ENCODE peak calls at places on chromosomes 1 and 21, in five cellular contexts. L is HT1080, D is G401, C is glutamatergic neuron, X is mammary epithelial cell. Z is an unnamed sample.

GRCh38 chr21:45290948-45291612 is 3.4 kb upstream of the POFUT2 start:
- DNase-seq in L (no peak), D (no peak), C (no peak), X (peak; percentile 12), Z (no peak)

GRCh38 chr1:151509350-151510019 is 1.7 kb upstream of the CGN start:
- DNase-seq in L (no peak), D (no peak), C (no peak), X (no peak), Z (no peak)

GRCh38 chr1:158426137-158426536 is at the start of gene OR10K2:
- DNase-seq in L (no peak), D (no peak), C (no peak), X (no peak), Z (no peak)

GRCh38 chr1:36222481-36223372 is 1.5 kb upstream of the THRAP3 start:
- DNase-seq in L (no peak), D (no peak), C (no peak), X (no peak), Z (peak; percentile 39)

GRCh38 chr1:234844479-234845031 is 234.6 kb upstream of the IRF2BP2 start:
- DNase-seq in L (no peak), D (no peak), C (no peak), X (no peak), Z (no peak)

GRCh38 chr1:183655562-183656075 is 2.5 kb upstream of the APOBEC4 start:
- DNase-seq in L (peak; percentile 77), D (peak; percentile 88), C (peak; percentile 84), X (peak; percentile 56), Z (peak; percentile 68)

GRCh38 chr1:19737413-19737812 is 62.3 kb downstream of the TMCO4 start:
- DNase-seq in L (peak; percentile 69), D (no peak), C (peak; percentile 45), X (peak; percentile 40), Z (peak; percentile 62)

GRCh38 chr1:94753171-94753972 is 66.8 kb upstream of the SLC44A3 start:
- DNase-seq in L (no peak), D (peak; percentile 9), C (no peak), X (no peak), Z (no peak)

GRCh38 chr21:39867198-39867650 is at the start of gene PCP4:
- DNase-seq in L (peak; percentile 21), D (peak; percentile 45), C (peak; percentile 79), X (peak; percentile 42), Z (peak; percentile 53)

GRCh38 chr1:38736399-38736798 is 123.2 kb downstream of the RRAGC start:
- DNase-seq in L (no peak), D (no peak), C (no peak), X (no peak), Z (no peak)

GRCh38 chr1:109914587-109915240 is 4.1 kb downstream of the CSF1 start:
- DNase-seq in L (no peak), D (no peak), C (no peak), X (no peak), Z (no peak)

GRCh38 chr1:203422656-203423055 is 53.0 kb upstream of the PRELP start:
- DNase-seq in L (peak; percentile 6), D (no peak), C (no peak), X (peak; percentile 40), Z (no peak)

Z was measured in trophoblast cell.